ENCODE peak calls at places on chromosomes 16 and 17, in eight cellular contexts. O, U, H, W, J, T, S and R are unnamed samples.

GRCh38 chr16:2194852-2195315 is 1.5 kb downstream of the CASKIN1 start:
- DNase-seq in T (no peak), J (no peak), U (no peak), O (no peak), W (no peak), S (no peak), H (peak), R (peak)

GRCh38 chr16:1082266-1082951 is 9.9 kb downstream of the SSTR5 start:
- DNase-seq in O (no peak), J (no peak), H (no peak), W (no peak), S (no peak), T (no peak), U (no peak), R (no peak)

GRCh38 chr17:78717431-78717980 is 64.6 kb downstream of the CYTH1 start:
- DNase-seq in W (no peak), T (peak), S (no peak), J (no peak), U (no peak), H (no peak), O (no peak), R (no peak)

GRCh38 chr16:88871730-88872416 is 5.4 kb upstream of the PABPN1L start:
- DNase-seq in T (no peak), U (no peak), W (no peak), S (no peak), J (no peak), O (no peak), H (no peak), R (no peak)

GRCh38 chr16:27401768-27402568 is at the start of gene IL21R:
- DNase-seq in T (peak), S (peak), J (peak), O (peak), H (peak), W (peak), U (peak), R (no peak)

GRCh38 chr17:80747469-80747868 is 202.8 kb downstream of the RPTOR start:
- DNase-seq in J (no peak), T (no peak), W (no peak), S (no peak), U (no peak), O (no peak), H (no peak), R (no peak)

GRCh38 chr16:21626659-21627277 is 25.6 kb downstream of the IGSF6 start:
- DNase-seq in H (no peak), U (no peak), O (no peak), S (peak), W (no peak), J (peak), T (peak), R (no peak)

GRCh38 chr17:76252040-76252954 is 12.0 kb upstream of the RNF157 start:
- DNase-seq in O (no peak), S (peak), T (no peak), W (no peak), U (peak), J (peak), H (peak), R (no peak)

GRCh38 chr16:2148714-2149629 is 547 bp downstream of the RAB26 start:
- DNase-seq in O (no peak), T (no peak), J (no peak), S (no peak), H (peak), W (no peak), U (peak), R (no peak)

GRCh38 chr17:37828313-37829124 is 83.7 kb upstream of the HNF1B start:
- DNase-seq in U (no peak), S (peak), W (no peak), H (no peak), T (no peak), J (no peak), O (no peak), R (no peak)

GRCh38 chr16:81758376-81758775 is 20.7 kb upstream of the PLCG2 start:
- DNase-seq in H (no peak), O (no peak), T (no peak), S (no peak), U (no peak), J (no peak), W (no peak), R (no peak)

GRCh38 chr17:42288985-42289862 is 926 bp downstream of the STAT5A start:
- DNase-seq in U (peak), J (peak), W (peak), H (peak), O (no peak), S (no peak), T (peak), R (no peak)

GRCh38 chr16:53358884-53359283 is 75.4 kb upstream of the RBL2 start:
- DNase-seq in O (no peak), W (no peak), T (no peak), S (no peak), U (no peak), H (no peak), J (no peak), R (no peak)

GRCh38 chr17:82962163-82962720 is 117.2 kb upstream of the METRNL start:
- DNase-seq in W (no peak), S (no peak), T (no peak), J (no peak), H (peak), U (no peak), O (no peak), R (no peak)

GRCh38 chr17:12070561-12070960 is 49.9 kb downstream of the MAP2K4 start:
- DNase-seq in U (no peak), H (no peak), J (no peak), T (no peak), O (no peak), W (no peak), S (no peak), R (no peak)

GRCh38 chr17:61832463-61832862 is 30.9 kb downstream of the BRIP1 start:
- DNase-seq in W (no peak), O (no peak), S (no peak), J (no peak), T (no peak), H (no peak), U (no peak), R (no peak)

GRCh38 chr16:47234-47633 is 6.2 kb downstream of the POLR3K start:
- DNase-seq in O (no peak), H (no peak), T (no peak), J (no peak), S (no peak), W (no peak), U (no peak), R (no peak)

GRCh38 chr16:86850675-86851074 is 272.3 kb downstream of the FOXL1 start:
- DNase-seq in O (no peak), W (no peak), H (no peak), J (no peak), T (no peak), U (no peak), S (no peak), R (no peak)

GRCh38 chr17:74245145-74245817 is 28.8 kb upstream of the DNAI2 start:
- DNase-seq in S (no peak), J (no peak), U (no peak), O (no peak), W (no peak), T (no peak), H (no peak), R (peak)

GRCh38 chr16:11333696-11334095 is 11.6 kb upstream of the RMI2 start:
- DNase-seq in H (no peak), U (no peak), T (no peak), S (no peak), O (no peak), J (no peak), W (no peak), R (no peak)

GRCh38 chr17:17877548-17878358 is 41.0 kb upstream of the SREBF1 start:
- DNase-seq in T (peak), U (peak), W (peak), J (peak), O (peak), H (peak), S (no peak), R (no peak)

GRCh38 chr17:75273968-75274708 is 3.1 kb upstream of the MIF4GD start:
- DNase-seq in O (no peak), J (peak), W (no peak), T (no peak), U (no peak), S (no peak), H (no peak), R (no peak)

GRCh38 chr17:64278614-64279013 is 15.6 kb upstream of the TEX2 start:
- DNase-seq in O (no peak), J (no peak), U (no peak), H (no peak), T (no peak), W (no peak), S (no peak), R (peak)

GRCh38 chr16:35234679-35235078 is 1775.3 kb downstream of the TP53TG3F start:
- DNase-seq in U (no peak), J (no peak), O (no peak), T (no peak), H (no peak), W (no peak), S (no peak), R (no peak)

GRCh38 chr17:57289613-57290012 is 33.3 kb downstream of the MSI2 start:
- DNase-seq in J (no peak), O (no peak), U (no peak), W (no peak), S (no peak), H (no peak), T (no peak), R (no peak)

GRCh38 chr16:71338193-71338592 is 20.3 kb upstream of the CALB2 start:
- DNase-seq in H (no peak), S (no peak), U (no peak), W (no peak), O (no peak), J (no peak), T (no peak), R (no peak)

GRCh38 chr17:1604831-1605528 is 23.7 kb downstream of the SLC43A2 start:
- DNase-seq in S (no peak), T (no peak), W (no peak), U (no peak), O (no peak), H (peak), J (no peak), R (no peak)

GRCh38 chr17:74879308-74879707 is 6.5 kb upstream of the FDXR start:
- DNase-seq in W (no peak), U (no peak), O (no peak), J (no peak), T (no peak), H (no peak), S (no peak), R (no peak)

GRCh38 chr17:35082073-35082657 is 18.7 kb upstream of the RFFL start:
- DNase-seq in U (no peak), H (no peak), W (no peak), S (no peak), O (no peak), J (no peak), T (no peak), R (no peak)

GRCh38 chr16:74761665-74762064 is 13.0 kb downstream of the FA2H start:
- DNase-seq in O (no peak), U (no peak), T (no peak), S (no peak), J (no peak), H (no peak), W (no peak), R (no peak)

GRCh38 chr17:78903101-78903779 is at the start of gene CEP295NL:
- DNase-seq in T (no peak), O (no peak), S (no peak), H (no peak), U (no peak), W (no peak), J (no peak), R (no peak)

GRCh38 chr17:17636456-17636855 is 44.8 kb upstream of the RAI1 start:
- DNase-seq in H (no peak), T (no peak), W (no peak), U (no peak), O (no peak), S (no peak), J (no peak), R (no peak)

DNA sequence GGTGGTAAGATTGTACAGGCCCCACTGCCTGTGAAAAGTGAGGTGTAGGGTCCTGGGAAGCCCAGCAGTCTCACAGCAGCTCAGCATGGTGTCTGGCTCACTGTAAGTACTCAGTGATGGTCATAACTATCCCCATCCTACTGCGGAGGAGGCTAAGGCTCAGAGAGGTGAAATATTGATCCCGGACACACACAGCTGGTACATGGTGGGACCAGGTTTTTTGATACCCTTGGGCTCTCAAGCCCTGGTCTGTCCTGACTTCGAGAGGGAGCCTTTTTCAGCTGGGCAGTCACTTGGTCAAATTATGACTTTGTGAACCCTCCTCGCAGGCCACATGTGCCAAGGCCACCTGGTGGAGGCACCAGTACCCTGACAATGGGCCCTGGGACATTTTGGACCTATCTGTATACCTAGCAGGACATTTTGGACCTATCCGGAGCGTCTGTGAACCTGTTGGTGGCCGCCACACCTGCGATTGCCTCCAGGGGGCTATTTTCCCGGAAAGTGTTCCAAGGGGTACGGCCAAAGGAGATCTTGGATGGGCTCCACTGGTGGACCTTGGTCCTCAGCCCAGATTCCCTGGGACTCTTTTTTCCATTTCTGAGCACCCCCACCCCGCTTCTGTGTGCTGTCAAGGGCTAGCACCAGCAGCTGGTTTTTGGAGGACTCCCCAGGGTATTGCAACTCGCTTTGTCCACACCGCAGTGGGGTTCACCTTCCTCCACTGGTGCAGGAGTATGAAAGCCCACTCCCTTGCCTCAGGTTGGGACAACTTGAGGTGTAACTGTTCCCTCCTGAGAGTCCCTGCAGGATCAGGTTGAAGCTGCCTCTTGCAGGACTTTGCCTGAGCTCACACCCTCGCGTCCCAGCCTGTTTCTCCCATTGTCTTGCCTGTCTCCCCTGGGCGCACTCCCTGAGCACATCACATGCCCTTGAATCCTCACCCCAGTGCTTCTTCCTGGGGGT is 83.6 kb upstream of the NKD1 start:
- DNase-seq in W (no peak), U (peak), J (no peak), H (no peak), S (no peak), O (no peak), T (no peak), R (no peak)
- TF ChIP-seq CTCF in W (no peak), U (no peak), J (no peak), H (no peak), S (no peak), O (no peak), T (no peak), R (peak)

GRCh38 chr17:4938670-4939553 is 934 bp downstream of the SLC25A11 start:
- DNase-seq in U (no peak), T (no peak), W (no peak), S (no peak), J (no peak), O (no peak), H (no peak), R (no peak)

GRCh38 chr17:4941027-4941610 is 1.1 kb downstream of the RNF167 start:
- DNase-seq in H (no peak), J (no peak), O (no peak), S (no peak), W (no peak), T (no peak), U (no peak), R (no peak)

GRCh38 chr17:4940625-4941021 is 555 bp downstream of the RNF167 start:
- DNase-seq in T (no peak), S (no peak), O (no peak), U (peak), H (no peak), W (peak), J (no peak), R (peak)

GRCh38 chr17:4939554-4939803 is 367 bp downstream of the SLC25A11 start:
- DNase-seq in O (no peak), H (no peak), S (no peak), W (no peak), T (no peak), J (peak), U (peak), R (peak)

DNA sequence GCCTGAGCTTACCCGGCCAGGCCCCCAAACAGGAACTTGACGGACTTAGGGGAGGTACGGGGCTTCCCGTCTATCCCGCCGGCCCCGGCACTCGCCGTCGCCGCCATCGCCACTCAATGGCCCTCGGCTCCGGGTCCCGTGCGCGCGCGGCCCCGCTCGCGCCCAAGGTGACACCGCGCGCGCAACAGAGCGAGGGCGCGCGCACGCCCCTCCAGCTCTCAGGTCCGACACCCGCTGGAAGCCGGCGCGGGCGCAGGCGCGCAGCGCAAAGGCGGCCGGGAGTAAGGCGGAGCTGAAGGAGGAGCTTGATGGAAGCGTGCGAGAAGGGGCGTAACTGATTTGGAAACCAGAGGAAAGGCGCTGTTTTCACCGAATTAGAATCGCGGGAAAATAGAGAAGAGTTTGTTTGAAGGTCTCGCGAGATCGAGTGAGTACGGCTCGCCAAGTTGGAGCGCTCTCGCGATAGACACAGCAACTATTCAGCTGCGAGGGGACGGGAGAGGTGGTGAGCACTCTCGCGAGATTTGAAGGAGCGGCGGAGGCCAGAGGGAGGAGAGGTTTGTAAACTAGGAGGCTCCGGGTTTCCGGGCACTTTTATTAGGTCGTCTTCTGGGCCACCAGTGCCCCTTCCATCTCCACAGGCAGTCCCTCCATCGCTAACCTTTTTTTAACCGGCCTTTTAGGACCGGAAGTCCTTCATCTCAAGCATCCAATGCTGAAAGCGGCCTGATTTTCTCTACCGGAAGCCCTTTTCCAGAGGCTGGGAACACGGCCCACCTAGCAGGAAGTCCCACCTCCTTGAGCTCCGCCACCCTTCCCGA is at the start of the genes RNF167 and SLC25A11:
- DNase-seq in U (peak), S (peak), W (peak), H (peak), O (peak), J (peak), T (peak), R (peak)
- TF ChIP-seq CTCF in U (no peak), S (no peak), W (no peak), H (no peak), O (no peak), J (no peak), T (no peak), R (no peak)

DNA sequence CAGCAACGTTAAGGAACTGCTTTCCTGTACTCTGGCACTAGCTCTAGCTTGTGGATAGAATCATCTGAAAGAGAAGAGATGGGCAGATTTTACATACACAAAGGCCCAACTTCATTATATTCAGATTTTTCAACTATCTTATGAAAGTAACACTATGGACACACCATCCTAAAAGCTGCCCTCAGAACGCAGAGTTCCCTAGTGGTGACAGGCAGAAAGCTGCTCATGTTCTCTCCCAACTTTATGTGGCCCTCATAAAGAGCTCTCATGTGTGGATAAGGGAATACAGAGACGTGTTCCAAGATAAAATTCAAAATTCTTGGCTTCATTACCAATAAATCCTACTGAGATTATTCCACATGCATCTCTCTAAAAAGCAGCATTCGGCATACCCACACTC is 1.5 kb downstream of the CFAP20 start:
- DNase-seq in U (no peak), T (no peak), H (no peak), W (no peak), S (no peak), O (no peak), J (no peak), R (no peak)
- TF ChIP-seq CTCF in U (no peak), T (no peak), H (no peak), W (no peak), S (no peak), O (no peak), J (no peak), R (no peak)

GRCh38 chr16:84907575-84907974 is 87.8 kb downstream of the CRISPLD2 start:
- DNase-seq in W (no peak), H (no peak), S (peak), T (peak), U (no peak), J (peak), O (no peak), R (no peak)
- TF ChIP-seq CTCF in W (no peak), H (no peak), S (no peak), T (peak), U (no peak), J (no peak), O (no peak), R (no peak)

GRCh38 chr16:65763640-65764305 is 602.7 kb upstream of the CDH5 start:
- DNase-seq in T (no peak), O (no peak), W (no peak), J (no peak), H (no peak), U (no peak), S (peak), R (no peak)
- TF ChIP-seq CTCF in T (no peak), O (no peak), W (no peak), J (no peak), H (no peak), U (no peak), S (no peak), R (no peak)

GRCh38 chr17:50151041-50151936 is 812 bp upstream of the PPP1R9B start:
- DNase-seq in O (peak), U (peak), J (peak), W (peak), H (peak), S (peak), T (peak), R (peak)
- TF ChIP-seq CTCF in O (peak), U (peak), J (peak), W (peak), H (peak), S (peak), T (peak), R (peak)